ENCODE peak calls at places on chromosome 12, in four cellular contexts. K, D, T and H are unnamed samples.

GRCh38 chr12:84077692-84078091 is 834.9 kb downstream of the SLC6A15 start:
- DNase-seq in K (peak), D (no peak), T (no peak), H (no peak)

GRCh38 chr12:90058721-90059120 is 350.1 kb upstream of the ATP2B1 start:
- DNase-seq in K (peak), D (no peak), T (no peak), H (no peak)

GRCh38 chr12:46692606-46693005 is 133.2 kb downstream of the SLC38A4 start:
- DNase-seq in K (no peak), D (no peak), T (no peak), H (no peak)

GRCh38 chr12:57772429-57773322 is at the start of gene EEF1AKMT3:
- DNase-seq in K (no peak), D (peak), T (peak), H (peak)

GRCh38 chr12:79329933-79330332 is 360.8 kb downstream of the PAWR start:
- DNase-seq in K (no peak), D (no peak), T (no peak), H (no peak)

GRCh38 chr12:3200032-3200617 is 122.9 kb downstream of the TSPAN9 start:
- DNase-seq in K (no peak), D (no peak), T (peak), H (no peak)

GRCh38 chr12:70353780-70354640 is 12.1 kb upstream of the KCNMB4 start:
- DNase-seq in K (no peak), D (no peak), T (no peak), H (no peak)

GRCh38 chr12:52874573-52875435 is 26.0 kb upstream of the KRT78 start:
- DNase-seq in K (no peak), D (no peak), T (no peak), H (no peak)

GRCh38 chr12:125104978-125105377 is 39.7 kb downstream of the AACS start:
- DNase-seq in K (no peak), D (no peak), T (no peak), H (no peak)

GRCh38 chr12:27965411-27965810 is 7.1 kb downstream of the PTHLH start:
- DNase-seq in K (no peak), D (no peak), T (no peak), H (no peak)

GRCh38 chr12:71846322-71846940 is 6.9 kb downstream of the TBC1D15 start:
- DNase-seq in K (no peak), D (no peak), T (no peak), H (no peak)

GRCh38 chr12:81598205-81598604 is 160.9 kb downstream of the PPFIA2 start:
- DNase-seq in K (no peak), D (no peak), T (no peak), H (no peak)

GRCh38 chr12:110371408-110372055 is 32.0 kb downstream of the ANAPC7 start:
- DNase-seq in K (no peak), D (no peak), T (peak), H (no peak)

GRCh38 chr12:93612719-93613228 is 40.3 kb downstream of the SOCS2 start:
- DNase-seq in K (no peak), D (no peak), T (no peak), H (no peak)

GRCh38 chr12:92648242-92649031 is 54.4 kb upstream of the PLEKHG7 start:
- DNase-seq in K (no peak), D (no peak), T (no peak), H (no peak)

GRCh38 chr12:111413442-111414086 is 7.8 kb downstream of the SH2B3 start:
- DNase-seq in K (no peak), D (no peak), T (no peak), H (no peak)

GRCh38 chr12:114425031-114425626 is 19.2 kb upstream of the TBX5 start:
- DNase-seq in K (no peak), D (no peak), T (no peak), H (no peak)

GRCh38 chr12:57845478-57846284 is 848 bp downstream of the CTDSP2 start:
- DNase-seq in K (no peak), D (peak), T (peak), H (no peak)

GRCh38 chr12:121072147-121072546 is 33.1 kb upstream of the OASL start:
- DNase-seq in K (no peak), D (no peak), T (no peak), H (no peak)

GRCh38 chr12:117972341-117972740 is 3.6 kb upstream of the KSR2 start:
- DNase-seq in K (no peak), D (no peak), T (no peak), H (no peak)

GRCh38 chr12:46449856-46450255 is 77.3 kb upstream of the SLC38A2 start:
- DNase-seq in K (no peak), D (no peak), T (no peak), H (no peak)

GRCh38 chr12:132781938-132782337 is 20.3 kb upstream of the ANKLE2 start:
- DNase-seq in K (no peak), D (no peak), T (no peak), H (no peak)

GRCh38 chr12:75713434-75713833 is 202.0 kb upstream of the KRR1 start:
- DNase-seq in K (no peak), D (no peak), T (no peak), H (no peak)

DNA sequence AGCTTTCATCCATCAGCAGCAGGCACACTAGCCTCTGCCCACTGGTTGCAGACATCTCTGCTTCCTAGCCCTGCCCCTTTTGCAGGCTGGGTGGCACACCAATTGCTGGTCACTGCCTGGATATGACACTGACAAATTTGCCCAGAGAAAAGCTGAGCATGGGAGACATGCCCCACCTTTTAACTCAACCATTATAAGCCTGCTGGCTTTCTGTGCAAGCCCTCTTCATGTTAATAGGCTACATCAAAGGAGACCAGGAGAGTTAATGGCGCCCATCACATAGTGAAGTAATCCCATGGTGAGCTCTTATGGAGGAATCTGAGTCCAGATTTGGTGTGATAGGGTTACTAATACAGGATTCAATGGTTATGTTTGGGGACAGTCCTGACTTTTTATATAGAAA is 139.2 kb downstream of the KICS2 start:
- DNase-seq in K (no peak), D (no peak), T (no peak), H (no peak)
- H3K27ac ChIP-seq in K (peak), D (peak), T (peak), H (peak)

DNA sequence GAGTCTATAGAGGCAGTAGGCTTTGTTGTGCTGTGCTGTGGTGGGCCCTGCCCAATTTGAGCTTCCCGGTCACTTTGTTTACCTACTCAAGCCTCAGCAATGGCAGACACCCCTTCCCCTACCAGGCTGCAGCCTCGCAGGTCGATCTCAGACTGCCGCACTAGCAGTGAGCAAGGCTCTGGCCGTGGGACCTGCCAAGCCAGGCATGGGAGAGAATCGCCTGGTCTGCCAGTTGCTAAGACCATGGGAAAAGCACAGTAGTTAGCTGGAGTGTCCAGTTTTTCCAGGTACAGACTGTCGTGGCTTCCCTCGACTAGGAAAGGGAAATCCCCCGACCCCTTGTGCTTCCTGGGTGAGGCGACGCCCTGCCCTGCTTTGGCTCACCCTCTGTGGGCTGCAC is 26.3 kb downstream of the ANO6 start:
- DNase-seq in K (no peak), D (no peak), T (no peak), H (no peak)
- H3K27ac ChIP-seq in K (no peak), D (no peak), T (no peak), H (no peak)

GRCh38 chr12:25764409-25764808 is 194.1 kb upstream of the RASSF8 start:
- DNase-seq in K (no peak), D (no peak), T (no peak), H (no peak)

GRCh38 chr12:25764892-25765291 is 193.6 kb upstream of the RASSF8 start:
- DNase-seq in K (no peak), D (peak), T (no peak), H (no peak)

GRCh38 chr12:25768151-25768550 is 190.3 kb upstream of the RASSF8 start:
- DNase-seq in K (no peak), D (no peak), T (no peak), H (no peak)

GRCh38 chr12:25769076-25769945 is 189.2 kb upstream of the RASSF8 start:
- DNase-seq in K (no peak), D (no peak), T (no peak), H (no peak)

DNA sequence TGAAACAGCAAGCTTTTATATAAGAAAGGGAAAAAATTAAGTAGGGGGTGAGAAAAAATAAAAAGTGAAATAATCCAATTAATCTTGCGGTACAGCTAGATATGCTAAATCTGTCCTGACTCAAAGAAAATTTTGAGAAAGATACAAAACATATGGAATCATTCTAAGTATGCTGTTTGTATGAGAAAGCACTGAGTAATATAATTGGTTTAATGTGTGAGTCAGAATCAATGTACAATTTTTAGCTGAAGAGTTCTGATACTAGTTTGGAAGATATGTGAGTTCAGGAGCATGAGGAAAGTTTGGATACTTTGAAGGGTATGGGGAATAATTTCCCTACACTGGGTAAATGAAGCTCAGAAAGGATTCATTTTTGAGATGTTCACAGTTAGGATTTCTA is 190.9 kb upstream of the RASSF8 start:
- DNase-seq in K (no peak), D (no peak), T (no peak), H (no peak)
- H3K27ac ChIP-seq in K (peak), D (no peak), T (no peak), H (no peak)

GRCh38 chr12:47938594-47938993 is 24.8 kb upstream of the TMEM106C start:
- DNase-seq in K (no peak), D (no peak), T (no peak), H (no peak)
- H3K27ac ChIP-seq in K (no peak), D (no peak), T (no peak), H (no peak)

GRCh38 chr12:778615-779014 is 26.2 kb downstream of the WNK1 start:
- DNase-seq in K (no peak), D (no peak), T (no peak), H (no peak)
- H3K27ac ChIP-seq in K (no peak), D (no peak), T (no peak), H (no peak)

GRCh38 chr12:128266086-128266485 is 884 bp upstream of the TMEM132C start:
- DNase-seq in K (no peak), D (no peak), T (no peak), H (no peak)

GRCh38 chr12:128267651-128268347 is 829 bp downstream of the TMEM132C start:
- DNase-seq in K (no peak), D (no peak), T (no peak), H (no peak)

GRCh38 chr12:128268348-128268725 is 1.4 kb downstream of the TMEM132C start:
- DNase-seq in K (no peak), D (no peak), T (no peak), H (no peak)

GRCh38 chr12:128266559-128267245 is at the start of gene TMEM132C:
- DNase-seq in K (no peak), D (no peak), T (no peak), H (no peak)

GRCh38 chr12:128267246-128267622 is 264 bp downstream of the TMEM132C start:
- DNase-seq in K (no peak), D (no peak), T (no peak), H (no peak)
- H3K27ac ChIP-seq in K (no peak), D (no peak), T (no peak), H (no peak)

GRCh38 chr12:1919284-1919683 is 832 bp upstream of the CACNA2D4 start:
- DNase-seq in K (no peak), D (no peak), T (no peak), H (no peak)

GRCh38 chr12:1919763-1920162 is 1.3 kb upstream of the CACNA2D4 start:
- DNase-seq in K (no peak), D (no peak), T (no peak), H (no peak)

GRCh38 chr12:1917172-1918070 is 1.0 kb downstream of the CACNA2D4 start:
- DNase-seq in K (no peak), D (peak), T (no peak), H (no peak)

GRCh38 chr12:1918081-1918874 is at the start of gene CACNA2D4:
- DNase-seq in K (no peak), D (peak), T (no peak), H (no peak)

DNA sequence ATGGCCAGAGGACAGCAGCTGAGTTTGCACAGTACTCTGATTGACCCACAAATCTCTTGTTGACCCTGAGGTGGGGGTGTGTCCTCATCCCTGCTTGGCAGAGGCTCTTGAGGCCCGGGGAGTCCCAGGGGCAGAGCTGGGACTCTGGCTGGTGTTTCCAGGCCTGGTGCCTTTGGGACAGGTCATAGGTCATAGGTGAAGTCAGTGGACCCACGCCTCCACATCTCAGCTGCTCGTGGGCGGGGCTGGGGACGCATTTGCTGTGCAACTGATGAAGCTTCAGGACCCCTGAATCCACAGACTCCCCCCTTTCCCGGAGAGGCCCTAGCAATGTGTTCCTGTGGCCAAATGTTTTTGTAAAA is 404 bp upstream of the CACNA2D4 start:
- DNase-seq in K (no peak), D (no peak), T (no peak), H (no peak)
- H3K27ac ChIP-seq in K (no peak), D (no peak), T (peak), H (no peak)

GRCh38 chr12:96500686-96501085 is 11.3 kb downstream of the CFAP54 start:
- DNase-seq in K (no peak), D (no peak), T (no peak), H (no peak)
- H3K27ac ChIP-seq in K (peak), D (no peak), T (peak), H (peak)